ENCODE peak calls at places on chromosomes 2 and 18, in ten cellular contexts. Q is lower leg skin; U is caudate nucleus; X is NCI-H774; L is amniotic epithelial cell; J is IMR-90; A is neuronal stem cell; C is PC-3; I is stimulated activated CD4-positive, alpha-beta T cell treated with anti-CD3 and anti-CD28 coated beads, Interleukin-15, amount 100 ng/mL, for 24 hours; B is Calu3. G is an unnamed sample.

GRCh38 chr2:12661472-12661871 is 55.3 kb upstream of the TRIB2 start:
- DNase-seq in C (no peak), J (no peak), X (no peak), B (no peak), I (no peak), L (no peak), U (no peak), A (no peak), Q (no peak), G (no peak)

GRCh38 chr2:19462228-19462627 is 103.8 kb upstream of the OSR1 start:
- DNase-seq in L (peak; percentile 17), X (no peak), C (no peak), A (no peak), B (no peak), J (no peak), Q (no peak), U (no peak), I (no peak), G (no peak)

GRCh38 chr2:163878718-163879117 is 142.9 kb upstream of the FIGN start:
- DNase-seq in L (peak; percentile 44), C (peak; percentile 61), A (peak; percentile 1), X (no peak), U (no peak), B (peak; percentile 28), J (peak; percentile 9), I (no peak), Q (no peak), G (peak; percentile 52)

GRCh38 chr2:208929894-208930427 is 493.9 kb upstream of the MAP2 start:
- DNase-seq in C (no peak), X (no peak), A (no peak), Q (no peak), L (no peak), I (no peak), J (no peak), B (no peak), U (no peak), G (no peak)

GRCh38 chr2:102619414-102620319 is at the start of gene SLC9A2:
- DNase-seq in L (no peak), X (no peak), B (peak; percentile 60), A (peak; percentile 48), C (peak; percentile 38), I (peak; percentile 43), Q (no peak), U (no peak), J (no peak), G (no peak)

GRCh38 chr2:126886906-126887280 is 11.8 kb upstream of the TEX51 start:
- DNase-seq in J (no peak), B (no peak), C (no peak), A (no peak), I (no peak), L (no peak), X (no peak), Q (peak; percentile 61), U (no peak), G (no peak)

GRCh38 chr2:127592761-127593227 is 53.2 kb upstream of the GPR17 start:
- DNase-seq in U (no peak), X (no peak), I (no peak), B (no peak), Q (peak; percentile 75), C (no peak), A (no peak), J (no peak), L (no peak), G (no peak)

GRCh38 chr2:221429741-221430491 is 142.2 kb downstream of the EPHA4 start:
- DNase-seq in A (no peak), U (no peak), L (peak; percentile 46), I (no peak), Q (no peak), B (no peak), C (no peak), X (no peak), J (peak; percentile 52), G (peak; percentile 10)

GRCh38 chr2:62814132-62814531 is 108.6 kb downstream of the EHBP1 start:
- DNase-seq in L (peak; percentile 52), I (no peak), B (no peak), Q (no peak), A (no peak), U (no peak), C (no peak), J (peak; percentile 76), X (no peak), G (peak; percentile 85)

GRCh38 chr18:39462436-39462835 is 1896.8 kb upstream of the CELF4 start:
- DNase-seq in J (peak; percentile 66), X (no peak), U (no peak), I (no peak), C (peak; percentile 40), B (no peak), L (peak; percentile 71), A (no peak), Q (no peak), G (peak; percentile 79)

GRCh38 chr2:106020821-106021316 is 173.2 kb downstream of the UXS1 start:
- DNase-seq in X (no peak), J (no peak), A (no peak), C (no peak), U (no peak), L (peak; percentile 3), Q (no peak), B (no peak), I (no peak), G (no peak)

GRCh38 chr2:55871637-55872036 is 51.9 kb downstream of the EFEMP1 start:
- DNase-seq in Q (no peak), B (no peak), I (no peak), U (no peak), C (no peak), L (no peak), A (no peak), X (no peak), J (no peak), G (no peak)

GRCh38 chr2:64749446-64749845 is 95.7 kb upstream of the SERTAD2 start:
- DNase-seq in X (no peak), Q (no peak), A (no peak), J (no peak), L (no peak), I (no peak), U (no peak), C (peak; percentile 37), B (no peak), G (no peak)

GRCh38 chr18:39561136-39561535 is 1995.5 kb upstream of the CELF4 start:
- DNase-seq in L (peak; percentile 78), J (no peak), C (no peak), Q (no peak), X (no peak), U (no peak), A (no peak), B (no peak), I (no peak), G (no peak)

G was measured in ELR.